ENCODE peak calls at places on chromosomes 1 and 21, in five cellular contexts. O is omental fat pad; S is activated naive CD4-positive, alpha-beta T cell; I is retinal pigment epithelial cell; T is activated T-helper 1 cell treated with anti-CD3 and anti-CD28 coated beads, Interleukin-12 subunit alpha, Interleukin-12 subunit beta, Interleukin-2, Interleukin-4 antibody, amounts not matched to agents 30 ng/mL and 10 ng/mL and 1 ng/mL, durations not matched to agents 14 hours and 24 hours and 36 hours. G is an unnamed sample.

GRCh38 chr1:31773861-31774260 is 9.7 kb upstream of the ADGRB2 start:
- DNase-seq in O (no peak), S (no peak), I (no peak), T (no peak), G (no peak)

GRCh38 chr1:244352156-244352830 is 99.4 kb downstream of the ADSS2 start:
- DNase-seq in O (no peak), S (no peak), I (no peak), T (no peak), G (no peak)

GRCh38 chr1:2235300-2235998 is 7.3 kb downstream of the SKI start:
- DNase-seq in O (no peak), S (no peak), I (no peak), T (no peak), G (no peak)

GRCh38 chr1:208172389-208173140 is 71.6 kb downstream of the PLXNA2 start:
- DNase-seq in O (no peak), S (no peak), I (no peak), T (no peak), G (no peak)

GRCh38 chr1:111731956-111732355 is 7.2 kb downstream of the INKA2 start:
- DNase-seq in O (no peak), S (no peak), I (no peak), T (no peak), G (no peak)

GRCh38 chr1:166855558-166855957 is 16.3 kb downstream of the POGK start:
- DNase-seq in O (no peak), S (no peak), I (no peak), T (no peak), G (no peak)

GRCh38 chr21:41425954-41426655 is at the start of gene MX1:
- DNase-seq in O (peak), S (peak), I (no peak), T (peak), G (no peak)

GRCh38 chr1:89167590-89168215 is 8.1 kb downstream of the GBP7 start:
- DNase-seq in O (no peak), S (no peak), I (no peak), T (no peak), G (no peak)

GRCh38 chr1:2377751-2378440 is 13.5 kb downstream of the MORN1 start:
- DNase-seq in O (no peak), S (no peak), I (no peak), T (no peak), G (no peak)

GRCh38 chr21:34883501-34884271 is 165.4 kb downstream of the RUNX1 start:
- DNase-seq in O (no peak), S (no peak), I (no peak), T (no peak), G (no peak)

GRCh38 chr1:110084226-110085078 is 14.0 kb upstream of the ALX3 start:
- DNase-seq in O (no peak), S (no peak), I (no peak), T (peak), G (no peak)

GRCh38 chr1:80882552-80882951 is 918.2 kb upstream of the ADGRL2 start:
- DNase-seq in O (no peak), S (no peak), I (peak), T (no peak), G (no peak)

GRCh38 chr1:212655668-212656440 is 43.8 kb downstream of the BATF3 start:
- DNase-seq in O (no peak), S (no peak), I (no peak), T (no peak), G (no peak)

GRCh38 chr1:181704556-181704955 is 221.2 kb downstream of the CACNA1E start:
- DNase-seq in O (no peak), S (no peak), I (no peak), T (no peak), G (no peak)

GRCh38 chr1:168709407-168709891 is 19.6 kb downstream of the DPT start:
- DNase-seq in O (no peak), S (no peak), I (peak), T (no peak), G (peak)

GRCh38 chr1:20366076-20366765 is 75.5 kb downstream of the VWA5B1 start:
- DNase-seq in O (no peak), S (no peak), I (no peak), T (no peak), G (no peak)

GRCh38 chr1:156667968-156668709 is 9.1 kb downstream of the NES start:
- DNase-seq in O (no peak), S (no peak), I (no peak), T (no peak), G (no peak)

GRCh38 chr1:28836421-28836956 is 24.5 kb downstream of the OPRD1 start:
- DNase-seq in O (no peak), S (no peak), I (no peak), T (no peak), G (no peak)

GRCh38 chr1:109467301-109467777 is 993 bp downstream of the SYPL2 start:
- DNase-seq in O (no peak), S (no peak), I (no peak), T (no peak), G (no peak)